ENCODE peak calls at places on chromosomes 11 and 22, in nine cellular contexts. One of them, this sample, is unnamed.

GRCh38 chr11:15901046-15901445 is 455.3 kb downstream of the SOX6 start:
- DNase-seq in CD4-positive, alpha-beta T cell: no peak
- DNase-seq in WTC11: no peak
- DNase-seq in ovary: no peak
- DNase-seq in naive B cell: no peak
- DNase-seq in LHCN-M2: no peak
- DNase-seq in hepatocyte: peak; percentile 67
- DNase-seq in CD8-positive, alpha-beta memory T cell: no peak
- DNase-seq in non-pigmented ciliary epithelial cell: no peak
- DNase-seq in this sample: no peak

GRCh38 chr11:44658451-44658850 is 68.3 kb upstream of the TSPAN18 start:
- DNase-seq in CD4-positive, alpha-beta T cell: no peak
- DNase-seq in WTC11: peak; percentile 52
- DNase-seq in ovary: no peak
- DNase-seq in naive B cell: no peak
- DNase-seq in LHCN-M2: no peak
- DNase-seq in hepatocyte: peak; percentile 56
- DNase-seq in CD8-positive, alpha-beta memory T cell: no peak
- DNase-seq in non-pigmented ciliary epithelial cell: no peak
- DNase-seq in this sample: no peak

GRCh38 chr11:120188371-120188770 is 22.5 kb upstream of the OAF start:
- DNase-seq in CD4-positive, alpha-beta T cell: no peak
- DNase-seq in WTC11: no peak
- DNase-seq in ovary: no peak
- DNase-seq in naive B cell: no peak
- DNase-seq in LHCN-M2: no peak
- DNase-seq in hepatocyte: no peak
- DNase-seq in CD8-positive, alpha-beta memory T cell: no peak
- DNase-seq in non-pigmented ciliary epithelial cell: no peak
- DNase-seq in this sample: no peak

GRCh38 chr22:30648825-30649224 is 13.2 kb downstream of the SLC35E4 start:
- DNase-seq in CD4-positive, alpha-beta T cell: no peak
- DNase-seq in WTC11: no peak
- DNase-seq in ovary: no peak
- DNase-seq in naive B cell: no peak
- DNase-seq in LHCN-M2: no peak
- DNase-seq in hepatocyte: no peak
- DNase-seq in CD8-positive, alpha-beta memory T cell: no peak
- DNase-seq in non-pigmented ciliary epithelial cell: no peak
- DNase-seq in this sample: no peak

GRCh38 chr22:30516273-30516672 is 10.8 kb upstream of the SEC14L4 start:
- DNase-seq in CD4-positive, alpha-beta T cell: no peak
- DNase-seq in WTC11: no peak
- DNase-seq in ovary: no peak
- DNase-seq in naive B cell: no peak
- DNase-seq in LHCN-M2: no peak
- DNase-seq in hepatocyte: no peak
- DNase-seq in CD8-positive, alpha-beta memory T cell: no peak
- DNase-seq in non-pigmented ciliary epithelial cell: no peak
- DNase-seq in this sample: no peak

GRCh38 chr11:59189986-59190385 is 18.1 kb downstream of the DTX4 start:
- DNase-seq in CD4-positive, alpha-beta T cell: no peak
- DNase-seq in WTC11: no peak
- DNase-seq in ovary: no peak
- DNase-seq in naive B cell: no peak
- DNase-seq in LHCN-M2: no peak
- DNase-seq in hepatocyte: no peak
- DNase-seq in CD8-positive, alpha-beta memory T cell: no peak
- DNase-seq in non-pigmented ciliary epithelial cell: no peak
- DNase-seq in this sample: no peak

GRCh38 chr22:44331881-44332714 is 19.3 kb upstream of the SHISAL1 start:
- DNase-seq in CD4-positive, alpha-beta T cell: no peak
- DNase-seq in WTC11: no peak
- DNase-seq in ovary: no peak
- DNase-seq in naive B cell: no peak
- DNase-seq in LHCN-M2: no peak
- DNase-seq in hepatocyte: peak; percentile 69
- DNase-seq in CD8-positive, alpha-beta memory T cell: no peak
- DNase-seq in non-pigmented ciliary epithelial cell: no peak
- DNase-seq in this sample: no peak

GRCh38 chr11:87036756-87037449 is 831 bp upstream of the TMEM135 start:
- DNase-seq in CD4-positive, alpha-beta T cell: no peak
- DNase-seq in WTC11: peak; percentile 13
- DNase-seq in ovary: no peak
- DNase-seq in naive B cell: no peak
- DNase-seq in LHCN-M2: no peak
- DNase-seq in hepatocyte: no peak
- DNase-seq in CD8-positive, alpha-beta memory T cell: no peak
- DNase-seq in non-pigmented ciliary epithelial cell: no peak
- DNase-seq in this sample: no peak

GRCh38 chr11:57434640-57435546 is 8.0 kb upstream of the SLC43A3 start:
- DNase-seq in CD4-positive, alpha-beta T cell: no peak
- DNase-seq in WTC11: no peak
- DNase-seq in ovary: no peak
- DNase-seq in naive B cell: no peak
- DNase-seq in LHCN-M2: peak; percentile 89
- DNase-seq in hepatocyte: peak; percentile 79
- DNase-seq in CD8-positive, alpha-beta memory T cell: no peak
- DNase-seq in non-pigmented ciliary epithelial cell: peak; percentile 82
- DNase-seq in this sample: no peak

GRCh38 chr11:117966908-117967307 is 19.3 kb upstream of the IL10RA start:
- DNase-seq in CD4-positive, alpha-beta T cell: no peak
- DNase-seq in WTC11: no peak
- DNase-seq in ovary: no peak
- DNase-seq in naive B cell: no peak
- DNase-seq in LHCN-M2: no peak
- DNase-seq in hepatocyte: no peak
- DNase-seq in CD8-positive, alpha-beta memory T cell: no peak
- DNase-seq in non-pigmented ciliary epithelial cell: no peak
- DNase-seq in this sample: no peak

GRCh38 chr11:59012942-59013256 is 73.2 kb upstream of the GLYATL1B start:
- DNase-seq in CD4-positive, alpha-beta T cell: no peak
- DNase-seq in WTC11: no peak
- DNase-seq in ovary: no peak
- DNase-seq in naive B cell: no peak
- DNase-seq in LHCN-M2: no peak
- DNase-seq in hepatocyte: peak; percentile 50
- DNase-seq in CD8-positive, alpha-beta memory T cell: no peak
- DNase-seq in non-pigmented ciliary epithelial cell: no peak
- DNase-seq in this sample: no peak

GRCh38 chr22:49497266-49497665 is 330.4 kb downstream of the BRD1 start:
- DNase-seq in CD4-positive, alpha-beta T cell: no peak
- DNase-seq in WTC11: no peak
- DNase-seq in ovary: no peak
- DNase-seq in naive B cell: no peak
- DNase-seq in LHCN-M2: no peak
- DNase-seq in hepatocyte: no peak
- DNase-seq in CD8-positive, alpha-beta memory T cell: no peak
- DNase-seq in non-pigmented ciliary epithelial cell: no peak
- DNase-seq in this sample: no peak

GRCh38 chr22:44372611-44373010 is 59.9 kb upstream of the SHISAL1 start:
- DNase-seq in CD4-positive, alpha-beta T cell: no peak
- DNase-seq in WTC11: peak; percentile 1
- DNase-seq in ovary: peak; percentile 18
- DNase-seq in naive B cell: no peak
- DNase-seq in LHCN-M2: no peak
- DNase-seq in hepatocyte: no peak
- DNase-seq in CD8-positive, alpha-beta memory T cell: no peak
- DNase-seq in non-pigmented ciliary epithelial cell: no peak
- DNase-seq in this sample: no peak

GRCh38 chr11:65637794-65638317 is at the start of gene SIPA1:
- DNase-seq in CD4-positive, alpha-beta T cell: peak; percentile 61
- DNase-seq in WTC11: peak; percentile 89
- DNase-seq in ovary: peak; percentile 83
- DNase-seq in naive B cell: peak; percentile 82
- DNase-seq in LHCN-M2: peak; percentile 88
- DNase-seq in hepatocyte: peak; percentile 90
- DNase-seq in CD8-positive, alpha-beta memory T cell: peak; percentile 76
- DNase-seq in non-pigmented ciliary epithelial cell: no peak
- DNase-seq in this sample: peak; percentile 81

GRCh38 chr22:37121887-37122591 is 12.5 kb upstream of the TMPRSS6 start:
- DNase-seq in CD4-positive, alpha-beta T cell: peak; percentile 85
- DNase-seq in WTC11: no peak
- DNase-seq in ovary: no peak
- DNase-seq in naive B cell: peak; percentile 71
- DNase-seq in LHCN-M2: peak; percentile 8
- DNase-seq in hepatocyte: peak; percentile 39
- DNase-seq in CD8-positive, alpha-beta memory T cell: peak; percentile 88
- DNase-seq in non-pigmented ciliary epithelial cell: no peak
- DNase-seq in this sample: no peak

GRCh38 chr11:11728371-11728770 is 106.6 kb upstream of the GALNT18 start:
- DNase-seq in CD4-positive, alpha-beta T cell: no peak
- DNase-seq in WTC11: no peak
- DNase-seq in ovary: no peak
- DNase-seq in naive B cell: no peak
- DNase-seq in LHCN-M2: no peak
- DNase-seq in hepatocyte: no peak
- DNase-seq in CD8-positive, alpha-beta memory T cell: no peak
- DNase-seq in non-pigmented ciliary epithelial cell: no peak
- DNase-seq in this sample: no peak

GRCh38 chr11:18408558-18409242 is 3.4 kb upstream of the LDHC start:
- DNase-seq in CD4-positive, alpha-beta T cell: no peak
- DNase-seq in WTC11: no peak
- DNase-seq in ovary: no peak
- DNase-seq in naive B cell: no peak
- DNase-seq in LHCN-M2: no peak
- DNase-seq in hepatocyte: no peak
- DNase-seq in CD8-positive, alpha-beta memory T cell: no peak
- DNase-seq in non-pigmented ciliary epithelial cell: no peak
- DNase-seq in this sample: no peak

GRCh38 chr11:5038336-5038735 is 8.0 kb upstream of the OR52J3 start:
- DNase-seq in CD4-positive, alpha-beta T cell: no peak
- DNase-seq in WTC11: no peak
- DNase-seq in ovary: no peak
- DNase-seq in naive B cell: no peak
- DNase-seq in LHCN-M2: no peak
- DNase-seq in hepatocyte: no peak
- DNase-seq in CD8-positive, alpha-beta memory T cell: no peak
- DNase-seq in non-pigmented ciliary epithelial cell: no peak
- DNase-seq in this sample: no peak

GRCh38 chr11:73478737-73479347 is 102.6 kb downstream of the RELT start:
- DNase-seq in CD4-positive, alpha-beta T cell: no peak
- DNase-seq in WTC11: peak; percentile 28
- DNase-seq in ovary: no peak
- DNase-seq in naive B cell: no peak
- DNase-seq in LHCN-M2: peak; percentile 37
- DNase-seq in hepatocyte: peak; percentile 28
- DNase-seq in CD8-positive, alpha-beta memory T cell: no peak
- DNase-seq in non-pigmented ciliary epithelial cell: no peak
- DNase-seq in this sample: no peak

GRCh38 chr22:19598054-19598855 is 74.0 kb upstream of the CLDN5 start:
- DNase-seq in CD4-positive, alpha-beta T cell: no peak
- DNase-seq in WTC11: no peak
- DNase-seq in ovary: no peak
- DNase-seq in naive B cell: no peak
- DNase-seq in LHCN-M2: peak; percentile 41
- DNase-seq in hepatocyte: peak; percentile 44
- DNase-seq in CD8-positive, alpha-beta memory T cell: no peak
- DNase-seq in non-pigmented ciliary epithelial cell: no peak
- DNase-seq in this sample: no peak

This sample was measured in HS-27A.